ENCODE peak calls at places on chromosomes 12 and 14, in six cellular contexts. C is kidney epithelial cell, O is AG09319, V is GM13977, E is choroid plexus epithelial cell, Z is SK-N-SH. U is an unnamed sample.

GRCh38 chr14:73472182-73473114 is 14.1 kb upstream of the NUMB start:
- DNase-seq in O (no peak), E (peak), V (peak), Z (peak), C (no peak), U (peak)

GRCh38 chr12:24979971-24980730 is 31.2 kb upstream of the BCAT1 start:
- DNase-seq in Z (no peak), O (no peak), C (no peak), E (peak), V (no peak), U (no peak)

GRCh38 chr12:113136128-113136989 is 798 bp upstream of the RASAL1 start:
- DNase-seq in E (no peak), V (no peak), O (no peak), Z (peak), C (no peak), U (no peak)

GRCh38 chr14:68927956-68928675 is 51.0 kb downstream of the ACTN1 start:
- DNase-seq in V (no peak), O (no peak), Z (no peak), E (no peak), C (no peak), U (peak)

GRCh38 chr12:83016226-83016835 is 329.6 kb downstream of the TMTC2 start:
- DNase-seq in E (peak), V (no peak), C (peak), Z (no peak), O (peak), U (no peak)

GRCh38 chr14:35814371-35815005 is 5.4 kb upstream of the RALGAPA1 start:
- DNase-seq in O (no peak), C (no peak), V (peak), E (peak), Z (peak), U (peak)

GRCh38 chr12:21453312-21453852 is 15.9 kb downstream of the PYROXD1 start:
- DNase-seq in V (no peak), Z (no peak), O (no peak), E (no peak), C (no peak), U (no peak)

GRCh38 chr14:23661542-23661941 is 25.4 kb downstream of the DHRS2 start:
- DNase-seq in Z (no peak), V (no peak), C (no peak), O (no peak), E (no peak), U (no peak)

GRCh38 chr12:55816876-55817351 is 610 bp downstream of the SARNP start:
- DNase-seq in C (no peak), V (no peak), Z (peak), O (no peak), E (peak), U (no peak)

DNA sequence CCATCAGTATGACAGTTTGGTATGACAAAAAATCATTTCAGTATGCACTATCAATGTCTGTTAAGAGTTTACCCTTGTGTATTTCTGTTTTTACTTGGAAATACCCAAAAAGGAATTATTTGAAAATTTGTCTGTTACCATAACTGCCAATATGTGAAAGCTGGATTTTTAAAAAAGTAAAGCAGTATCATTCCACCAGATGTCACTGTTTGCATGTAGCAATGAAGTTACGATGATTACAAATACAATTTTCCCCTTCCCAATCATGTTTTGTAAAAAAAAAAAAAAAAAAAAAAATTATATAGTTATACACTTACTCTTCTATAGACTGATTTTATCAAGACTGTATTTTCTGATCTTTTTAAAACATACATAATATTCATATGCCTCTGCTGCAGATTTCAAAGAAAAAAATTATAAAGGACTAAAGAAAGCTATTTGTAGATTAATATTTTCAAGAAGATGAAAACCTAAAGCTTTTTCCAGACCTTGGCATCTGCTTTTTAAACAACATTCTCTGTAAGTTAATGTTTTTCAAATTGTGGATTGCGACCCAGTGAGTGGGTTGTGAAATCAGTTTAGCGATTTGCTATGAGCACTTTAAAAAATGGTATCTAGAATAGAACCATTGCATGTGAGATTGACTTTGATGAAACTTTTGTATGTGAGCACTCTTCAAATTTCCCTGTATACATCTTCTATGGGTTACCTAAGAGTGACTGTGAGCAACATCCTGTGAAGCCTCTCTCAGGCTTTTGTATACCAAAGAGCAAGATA is 114.2 kb downstream of the TTC6 start:
- DNase-seq in O (no peak), C (no peak), Z (no peak), V (no peak), E (peak), U (no peak)
- TF ChIP-seq CTCF in O (peak), C (peak), Z (peak), V (peak), E (peak), U (peak)

GRCh38 chr12:106228320-106228710 is 19.5 kb downstream of the CKAP4 start:
- DNase-seq in C (no peak), E (no peak), Z (no peak), O (no peak), V (no peak), U (no peak)

GRCh38 chr12:106227641-106228319 is 20.0 kb downstream of the CKAP4 start:
- DNase-seq in V (no peak), O (no peak), C (no peak), Z (no peak), E (peak), U (no peak)

GRCh38 chr12:106224392-106224706 is 23.5 kb downstream of the CKAP4 start:
- DNase-seq in O (no peak), C (no peak), Z (no peak), V (no peak), E (no peak), U (no peak)

GRCh38 chr12:106229036-106229591 is 18.7 kb downstream of the CKAP4 start:
- DNase-seq in E (no peak), Z (no peak), C (no peak), V (no peak), O (no peak), U (no peak)

GRCh38 chr12:106226884-106227640 is 20.8 kb downstream of the CKAP4 start:
- DNase-seq in V (peak), C (no peak), E (peak), Z (peak), O (no peak), U (no peak)
- TF ChIP-seq CTCF in V (peak), C (peak), E (peak), Z (peak), O (peak), U (peak)

GRCh38 chr12:102364709-102365108 is 115.7 kb downstream of the IGF1 start:
- DNase-seq in E (no peak), C (no peak), O (no peak), Z (no peak), V (no peak), U (no peak)
- TF ChIP-seq CTCF in E (no peak), C (no peak), O (no peak), Z (no peak), V (no peak), U (no peak)

GRCh38 chr14:90274019-90274418 is 17.7 kb downstream of the PSMC1 start:
- DNase-seq in C (no peak), E (no peak), O (no peak), Z (peak), V (no peak), U (no peak)
- TF ChIP-seq CTCF in C (no peak), E (peak), O (no peak), Z (no peak), V (no peak), U (no peak)

DNA sequence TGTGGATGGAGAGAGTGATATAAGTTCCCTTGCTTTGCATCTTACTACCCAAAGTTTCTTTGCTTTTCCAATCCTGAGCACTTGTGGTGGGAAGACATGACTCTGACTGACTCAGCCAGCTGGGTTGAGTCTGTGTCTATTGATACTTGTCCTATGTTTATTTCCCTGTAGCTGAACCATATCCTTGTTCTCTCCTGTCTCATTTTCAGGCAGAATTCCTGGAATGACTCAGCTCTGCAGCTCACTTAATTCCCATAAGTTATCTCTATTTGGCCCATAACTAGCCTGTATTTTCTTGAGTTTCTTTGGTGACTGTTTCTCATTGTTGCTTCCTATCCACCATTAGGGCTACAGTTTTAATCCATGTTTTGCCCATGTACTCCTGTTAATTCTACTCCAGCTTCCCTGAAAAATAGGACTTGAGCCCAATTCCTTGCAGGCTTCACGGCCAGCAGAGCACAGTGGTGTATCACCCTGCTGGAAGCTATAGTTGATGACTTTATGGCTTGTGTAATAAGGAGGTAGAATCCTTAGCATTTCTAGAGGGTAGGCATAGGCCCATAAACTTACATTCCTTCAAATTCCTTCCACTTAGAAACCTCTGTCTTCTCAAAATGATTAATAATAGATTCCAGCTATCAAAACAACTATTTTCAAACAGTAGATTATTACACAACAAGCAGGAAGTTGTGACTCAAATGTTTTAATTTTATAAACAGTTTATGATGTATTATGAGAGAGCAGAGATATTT is 183.1 kb downstream of the TMTC3 start:
- DNase-seq in C (peak), V (no peak), Z (no peak), E (peak), O (peak), U (no peak)
- TF ChIP-seq CTCF in C (no peak), V (no peak), Z (peak), E (peak), O (peak), U (no peak)

GRCh38 chr12:85993746-85994145 is 119.7 kb downstream of the NTS start:
- DNase-seq in O (no peak), E (no peak), C (no peak), V (no peak), Z (no peak), U (no peak)

GRCh38 chr12:85996280-85996679 is 122.2 kb downstream of the NTS start:
- DNase-seq in C (no peak), Z (no peak), V (no peak), O (no peak), E (peak), U (no peak)

DNA sequence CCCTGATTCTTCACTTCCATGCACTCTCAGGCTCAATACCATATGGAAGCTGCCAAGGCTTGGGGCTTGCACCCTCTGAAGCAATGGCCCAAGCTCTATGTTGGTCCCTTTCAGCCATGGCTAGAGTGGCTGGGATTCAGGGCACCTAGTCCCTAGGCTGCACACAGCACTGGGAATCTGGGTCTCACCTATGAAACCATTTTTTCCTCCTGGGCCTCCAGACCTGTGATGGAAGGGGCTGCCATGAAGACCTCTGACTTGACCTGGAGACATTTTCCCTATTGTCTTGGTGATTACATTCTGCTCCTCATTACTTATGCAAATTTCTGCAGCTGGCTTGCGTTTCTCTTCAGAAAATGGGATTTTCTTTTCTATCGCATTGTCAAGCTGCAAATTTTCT is 124.0 kb downstream of the NTS start:
- DNase-seq in E (no peak), Z (no peak), C (no peak), O (no peak), V (no peak), U (no peak)
- TF ChIP-seq CTCF in E (no peak), Z (no peak), C (no peak), O (no peak), V (no peak), U (no peak)

GRCh38 chr12:52667509-52667908 is 12.7 kb downstream of the KRT1 start:
- DNase-seq in C (no peak), O (no peak), Z (no peak), V (no peak), E (peak), U (no peak)
- TF ChIP-seq CTCF in C (no peak), O (peak), Z (peak), V (no peak), E (peak), U (no peak)

DNA sequence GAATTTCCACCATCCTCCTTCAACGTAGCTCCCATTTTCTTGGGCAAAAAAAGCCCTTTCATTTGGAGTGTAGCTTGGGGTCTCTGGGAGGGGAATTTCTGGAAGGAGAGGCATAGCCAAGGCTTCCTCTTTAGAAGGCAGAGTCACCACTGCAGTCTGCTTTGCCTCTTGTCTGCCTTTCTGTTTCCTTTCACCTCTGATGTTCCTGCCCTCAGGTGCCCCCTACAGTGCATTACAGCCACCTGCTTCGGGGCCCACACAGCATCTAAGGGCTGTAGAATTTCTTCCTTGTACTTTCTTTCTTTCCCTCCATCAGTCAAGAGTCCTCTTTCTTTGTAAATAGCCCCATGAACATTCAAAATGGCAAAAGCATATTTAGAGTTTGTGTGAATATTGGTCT is 1313.9 kb downstream of the TMEM121 start:
- DNase-seq in E (no peak), C (no peak), Z (no peak), V (no peak), O (no peak), U (no peak)
- TF ChIP-seq CTCF in E (no peak), C (no peak), Z (no peak), V (peak), O (no peak), U (no peak)

GRCh38 chr12:39375206-39375808 is 67.6 kb downstream of the KIF21A start:
- DNase-seq in V (no peak), Z (no peak), C (peak), E (no peak), O (no peak), U (no peak)
- TF ChIP-seq CTCF in V (peak), Z (peak), C (peak), E (no peak), O (no peak), U (peak)